ENCODE peak calls at places on chromosomes 13 and 19, in four cellular contexts. T is CD8-positive, alpha-beta T cell; B is psoas muscle; Q is uterus. N is an unnamed sample.

GRCh38 chr13:75705395-75705794 is 69.3 kb downstream of the LMO7 start:
- DNase-seq in B (no peak), Q (no peak), T (no peak), N (no peak)

GRCh38 chr13:97119899-97120745 is 102.0 kb upstream of the MBNL2 start:
- DNase-seq in B (no peak), T (no peak), Q (no peak), N (no peak)

GRCh38 chr13:76027131-76027530 is 391.0 kb downstream of the LMO7 start:
- DNase-seq in Q (no peak), T (no peak), B (no peak), N (no peak)

GRCh38 chr13:104872153-104872552 is 1663.3 kb downstream of the EFNB2 start:
- DNase-seq in T (no peak), B (no peak), Q (no peak), N (no peak)

GRCh38 chr13:28059214-28059613 is 41.2 kb downstream of the FLT3 start:
- DNase-seq in B (no peak), T (peak), Q (no peak), N (no peak)

GRCh38 chr13:97573011-97573410 is 139.0 kb downstream of the RAP2A start:
- DNase-seq in Q (no peak), B (no peak), T (no peak), N (no peak)

GRCh38 chr19:32041681-32042292 is 303.6 kb upstream of the ZNF507 start:
- DNase-seq in T (no peak), B (no peak), Q (peak), N (no peak)

GRCh38 chr13:109163052-109163413 is 533.6 kb downstream of the MYO16 start:
- DNase-seq in T (no peak), Q (no peak), B (no peak), N (no peak)

GRCh38 chr19:9054768-9055167 is 32.1 kb upstream of the OR1M1 start:
- DNase-seq in Q (no peak), B (no peak), T (no peak), N (no peak)

DNA sequence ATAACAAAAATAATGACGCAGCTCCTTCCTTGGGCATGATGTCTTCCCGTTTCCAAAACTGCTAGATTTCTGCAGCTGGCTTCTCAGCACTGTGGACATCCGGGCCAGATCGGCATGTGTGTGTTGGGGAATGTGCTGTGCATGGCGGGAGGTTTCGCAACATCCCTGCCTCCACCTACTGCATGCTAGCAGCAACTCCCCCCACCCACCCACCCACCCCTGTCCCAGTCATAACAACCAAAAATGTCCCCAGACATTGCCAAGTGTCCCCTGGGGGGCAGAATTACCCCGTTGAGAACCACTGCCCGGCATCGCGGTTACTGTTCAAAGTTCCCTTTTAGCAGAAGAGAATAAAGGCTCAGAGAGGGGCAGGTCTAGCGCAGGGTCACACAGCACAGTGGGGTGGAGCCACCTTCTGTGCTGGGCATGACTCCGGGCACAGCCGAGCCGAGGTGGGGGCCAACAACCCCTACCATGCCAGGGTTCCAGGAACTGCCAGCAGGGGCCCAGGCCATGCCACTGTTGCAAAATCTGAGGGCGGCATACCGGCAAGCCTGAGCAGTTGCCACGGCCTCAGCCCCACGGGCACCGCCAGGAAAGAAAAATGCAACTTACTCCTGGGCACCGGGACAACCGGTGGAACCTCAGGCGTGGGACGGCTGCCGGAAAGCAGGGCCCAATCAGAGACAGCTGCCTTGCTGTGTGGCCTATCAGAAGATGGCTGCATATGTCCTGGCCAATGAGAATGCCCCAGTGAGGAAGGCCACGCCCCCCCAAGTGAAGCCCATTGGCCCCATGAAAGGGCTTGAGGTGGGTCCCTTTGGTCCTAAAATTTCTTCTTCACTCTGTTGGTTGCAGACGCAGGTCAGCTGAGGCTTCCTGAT is 22.5 kb upstream of the NFIC start:
- DNase-seq in B (peak), T (no peak), Q (peak), N (peak)
- H3K4me3 ChIP-seq in B (peak), T (peak), Q (peak), N (no peak)

GRCh38 chr13:66312312-66313087 is 917.6 kb downstream of the PCDH9 start:
- DNase-seq in T (no peak), Q (no peak), B (no peak), N (no peak)
- H3K27ac ChIP-seq in T (no peak), Q (no peak), B (no peak), N (no peak)

DNA sequence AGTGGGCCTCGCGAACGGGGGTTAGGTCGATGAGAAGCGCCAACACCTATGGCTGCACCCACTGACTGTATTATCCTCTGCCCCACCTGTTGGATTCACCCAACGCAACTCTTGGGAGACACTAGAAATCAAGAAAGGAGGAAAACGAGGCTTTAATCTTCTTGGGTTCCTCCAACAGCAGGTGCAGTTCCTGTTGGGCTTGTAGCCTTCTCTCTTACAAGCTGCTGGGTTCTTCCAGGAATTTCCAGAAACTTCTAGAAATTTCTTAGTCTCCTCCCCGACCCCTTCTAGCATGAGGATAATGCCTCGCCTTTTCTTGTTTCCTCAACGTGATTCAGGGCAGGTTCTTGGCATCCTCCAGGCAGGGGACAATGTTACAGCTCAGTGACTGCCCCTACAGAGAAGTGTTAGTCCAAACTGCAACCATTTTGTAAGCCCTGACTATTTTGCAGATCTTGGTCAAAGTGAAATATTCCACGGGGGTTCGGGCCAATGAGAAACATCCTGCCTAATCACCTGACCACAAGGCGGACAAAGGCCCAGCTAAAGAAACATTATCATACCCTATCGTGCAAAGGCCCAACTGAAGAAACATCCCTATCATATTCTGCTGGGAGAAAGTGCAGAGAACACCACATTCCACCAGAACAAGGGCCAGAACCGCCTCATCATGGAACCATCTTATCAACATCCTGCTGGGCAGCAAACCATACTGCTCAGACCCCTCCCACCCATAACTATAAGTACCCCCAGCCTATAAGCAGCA is 598 bp upstream of the PNMA8A start:
- DNase-seq in Q (no peak), T (no peak), B (no peak), N (no peak)
- H3K4me3 ChIP-seq in Q (peak), T (peak), B (peak), N (no peak)

GRCh38 chr19:51417107-51417806 is at the start of gene SIGLEC10:
- DNase-seq in T (no peak), Q (no peak), B (no peak), N (no peak)
- H3K27ac ChIP-seq in T (no peak), Q (no peak), B (no peak), N (no peak)

DNA sequence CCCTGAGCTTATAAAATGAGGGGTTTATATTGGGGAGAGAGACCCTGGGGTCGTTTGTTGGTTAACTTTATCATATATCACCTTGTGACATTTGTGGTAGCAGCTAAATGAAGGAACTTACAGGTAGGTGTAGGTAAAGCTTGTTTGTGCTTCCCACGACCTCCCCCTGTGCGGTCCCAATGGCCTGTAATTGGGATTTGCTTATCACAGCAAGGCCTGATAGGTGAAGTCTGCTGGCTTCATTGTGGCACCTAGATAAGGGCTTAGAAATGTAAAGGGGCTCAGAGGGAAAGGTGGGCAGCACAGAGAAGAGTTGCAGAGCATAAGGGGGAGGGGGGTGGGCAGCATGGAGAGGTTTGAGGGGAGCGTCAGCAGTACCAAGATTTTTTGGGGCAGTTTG is 35.5 kb upstream of the MLNR start:
- DNase-seq in B (no peak), T (no peak), Q (no peak), N (no peak)
- H3K4me3 ChIP-seq in B (no peak), T (no peak), Q (no peak), N (no peak)

GRCh38 chr19:6750062-6750461 is 10.6 kb downstream of the TRIP10 start:
- DNase-seq in Q (peak), T (no peak), B (peak), N (no peak)
- H3K27ac ChIP-seq in Q (no peak), T (no peak), B (peak), N (no peak)

DNA sequence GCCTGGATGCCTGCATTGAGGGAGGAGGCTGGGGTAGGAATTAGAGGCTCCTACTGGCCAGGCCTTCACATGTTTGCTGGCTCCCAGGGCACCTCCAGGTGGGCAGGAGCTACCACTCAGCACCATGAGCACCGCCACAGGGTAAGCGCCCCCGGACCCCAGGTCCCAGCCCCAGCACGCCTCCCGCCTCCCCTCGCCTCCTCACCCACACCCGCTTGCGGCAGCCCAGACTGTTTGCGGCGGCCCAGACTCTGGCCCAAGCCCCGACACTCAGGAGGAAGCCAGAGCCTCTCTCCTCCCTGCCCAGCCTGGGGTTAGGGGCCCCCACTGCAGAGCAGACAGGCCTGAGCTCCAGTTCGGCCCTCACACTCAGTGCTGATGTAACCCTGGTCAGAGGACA is 652 bp downstream of the EPS8L1 start:
- DNase-seq in T (no peak), Q (no peak), B (no peak), N (no peak)
- H3K4me3 ChIP-seq in T (no peak), Q (no peak), B (no peak), N (no peak)

N was measured in CD4-positive, alpha-beta memory T cell.